ENCODE peak calls at places on chromosomes 12 and 14, in four cellular contexts. One of them, this sample, is unnamed.
A peak's percentile ranks its signal among the peaks of the same experiment; 100 is the strongest.

GRCh38 chr12:47270782-47271664 is 191.3 kb upstream of the AMIGO2 start:
- DNase-seq in K562: no peak
- DNase-seq in HepG2: no peak
- DNase-seq in GM12878: no peak
- DNase-seq in this sample: no peak

GRCh38 chr14:99047436-99048110 is 224.4 kb downstream of the BCL11B start:
- DNase-seq in HepG2: no peak
- DNase-seq in GM12878: no peak
- DNase-seq in K562: no peak
- DNase-seq in this sample: no peak

GRCh38 chr12:105100998-105101397 is 6.5 kb upstream of the WASHC4 start:
- DNase-seq in HepG2: no peak
- DNase-seq in K562: no peak
- DNase-seq in GM12878: no peak
- DNase-seq in this sample: no peak

GRCh38 chr14:37034410-37035285 is 137.8 kb downstream of the SLC25A21 start:
- DNase-seq in K562: no peak
- DNase-seq in GM12878: no peak
- DNase-seq in HepG2: no peak
- DNase-seq in this sample: no peak

GRCh38 chr14:97233319-97233980 is 436.3 kb downstream of the VRK1 start:
- DNase-seq in GM12878: no peak
- DNase-seq in HepG2: no peak
- DNase-seq in K562: no peak
- DNase-seq in this sample: no peak

GRCh38 chr12:21526721-21527345 is 737 bp downstream of the SPX start:
- DNase-seq in K562: no peak
- DNase-seq in HepG2: no peak
- DNase-seq in GM12878: no peak
- DNase-seq in this sample: no peak

GRCh38 chr14:104851896-104852663 is 13.0 kb upstream of the CEP170B start:
- DNase-seq in GM12878: no peak
- DNase-seq in K562: no peak
- DNase-seq in HepG2: no peak
- DNase-seq in this sample: no peak

GRCh38 chr14:104399432-104400155 is 180.0 kb upstream of the C14orf180 start:
- DNase-seq in K562: no peak
- DNase-seq in HepG2: no peak
- DNase-seq in GM12878: no peak
- DNase-seq in this sample: no peak

GRCh38 chr14:92531151-92531873 is 17.7 kb downstream of the RIN3 start:
- DNase-seq in GM12878: no peak
- DNase-seq in HepG2: no peak
- DNase-seq in K562: no peak
- DNase-seq in this sample: no peak

GRCh38 chr12:47795814-47796411 is 22.9 kb downstream of the SLC48A1 start:
- DNase-seq in GM12878: no peak
- DNase-seq in HepG2: no peak
- DNase-seq in K562: no peak
- DNase-seq in this sample: no peak

GRCh38 chr12:65497645-65498044 is 219.2 kb downstream of the MSRB3 start:
- DNase-seq in HepG2: peak; percentile 9
- DNase-seq in K562: no peak
- DNase-seq in GM12878: no peak
- DNase-seq in this sample: no peak

GRCh38 chr14:54348923-54349615 is 47.7 kb upstream of the CDKN3 start:
- DNase-seq in GM12878: no peak
- DNase-seq in K562: no peak
- DNase-seq in HepG2: no peak
- DNase-seq in this sample: no peak

GRCh38 chr14:59208224-59208814 is 19.9 kb downstream of the DAAM1 start:
- DNase-seq in HepG2: no peak
- DNase-seq in K562: no peak
- DNase-seq in GM12878: peak; percentile 65
- DNase-seq in this sample: no peak

GRCh38 chr12:92080390-92081285 is 65.0 kb downstream of the BTG1 start:
- DNase-seq in K562: no peak
- DNase-seq in HepG2: no peak
- DNase-seq in GM12878: no peak
- DNase-seq in this sample: no peak

GRCh38 chr14:90567191-90567590 is 170.4 kb downstream of the CALM1 start:
- DNase-seq in K562: no peak
- DNase-seq in HepG2: no peak
- DNase-seq in GM12878: no peak
- DNase-seq in this sample: no peak

GRCh38 chr12:122732611-122733010 is 2.0 kb upstream of the HCAR1 start:
- DNase-seq in HepG2: no peak
- DNase-seq in K562: no peak
- DNase-seq in GM12878: no peak
- DNase-seq in this sample: no peak

GRCh38 chr14:24513009-24513408 is 4.9 kb upstream of the CMA1 start:
- DNase-seq in GM12878: no peak
- DNase-seq in HepG2: no peak
- DNase-seq in K562: peak; percentile 11
- DNase-seq in this sample: peak; percentile 39

GRCh38 chr14:56811596-56812363 is 1.5 kb upstream of the OTX2 start:
- DNase-seq in HepG2: no peak
- DNase-seq in K562: no peak
- DNase-seq in GM12878: no peak
- DNase-seq in this sample: peak; percentile 53

GRCh38 chr12:31117203-31118011 is 43.7 kb downstream of the DDX11 start:
- DNase-seq in GM12878: no peak
- DNase-seq in HepG2: peak; percentile 12
- DNase-seq in K562: peak; percentile 71
- DNase-seq in this sample: peak; percentile 55

GRCh38 chr12:86367137-86367536 is 110.9 kb upstream of the MGAT4C start:
- DNase-seq in GM12878: no peak
- DNase-seq in HepG2: no peak
- DNase-seq in K562: no peak
- DNase-seq in this sample: no peak

GRCh38 chr12:96445743-96446655 is 43.4 kb upstream of the CFAP54 start:
- DNase-seq in K562: peak; percentile 75
- DNase-seq in GM12878: peak; percentile 53
- DNase-seq in HepG2: no peak
- DNase-seq in this sample: no peak

GRCh38 chr12:124478416-124478815 is 89.0 kb downstream of the NCOR2 start:
- DNase-seq in HepG2: no peak
- DNase-seq in K562: no peak
- DNase-seq in GM12878: no peak
- DNase-seq in this sample: no peak

GRCh38 chr14:90815817-90816662 is at the start of gene TTC7B:
- DNase-seq in HepG2: no peak
- DNase-seq in GM12878: no peak
- DNase-seq in K562: peak; percentile 57
- DNase-seq in this sample: peak; percentile 64

GRCh38 chr12:117134059-117134458 is 34.8 kb upstream of the TESC start:
- DNase-seq in GM12878: no peak
- DNase-seq in K562: no peak
- DNase-seq in HepG2: no peak
- DNase-seq in this sample: no peak

GRCh38 chr12:96233941-96234461 is 39.8 kb downstream of the ELK3 start:
- DNase-seq in K562: no peak
- DNase-seq in HepG2: no peak
- DNase-seq in GM12878: no peak
- DNase-seq in this sample: no peak

GRCh38 chr12:70626180-70626579 is 11.0 kb downstream of the PTPRB start:
- DNase-seq in HepG2: no peak
- DNase-seq in GM12878: no peak
- DNase-seq in K562: no peak
- DNase-seq in this sample: no peak

GRCh38 chr12:113664224-113664681 is 192.6 kb upstream of the LHX5 start:
- DNase-seq in K562: peak; percentile 45
- DNase-seq in HepG2: no peak
- DNase-seq in GM12878: no peak
- DNase-seq in this sample: no peak

GRCh38 chr12:124763594-124763979 is 100.1 kb downstream of the SCARB1 start:
- DNase-seq in HepG2: no peak
- DNase-seq in K562: no peak
- DNase-seq in GM12878: no peak
- DNase-seq in this sample: no peak

GRCh38 chr12:122503147-122503751 is 2.5 kb upstream of the ZCCHC8 start:
- DNase-seq in K562: no peak
- DNase-seq in HepG2: no peak
- DNase-seq in GM12878: no peak
- DNase-seq in this sample: no peak

GRCh38 chr12:47573146-47573659 is 132.6 kb downstream of the RPAP3 start:
- DNase-seq in HepG2: no peak
- DNase-seq in K562: no peak
- DNase-seq in GM12878: no peak
- DNase-seq in this sample: no peak

GRCh38 chr12:34605510-34605887 is 583.2 kb downstream of the ALG10 start:
- DNase-seq in K562: no peak
- DNase-seq in GM12878: no peak
- DNase-seq in HepG2: no peak
- DNase-seq in this sample: no peak

GRCh38 chr12:89307665-89308253 is 44.5 kb downstream of the DUSP6 start:
- DNase-seq in GM12878: no peak
- DNase-seq in HepG2: no peak
- DNase-seq in K562: no peak
- DNase-seq in this sample: no peak

GRCh38 chr12:90943248-90943647 is 11.7 kb downstream of the CCER1 start:
- DNase-seq in GM12878: no peak
- DNase-seq in K562: no peak
- DNase-seq in HepG2: no peak
- DNase-seq in this sample: no peak

GRCh38 chr12:116346222-116346621 is 68.7 kb upstream of the MED13L start:
- DNase-seq in GM12878: no peak
- DNase-seq in HepG2: peak; percentile 18
- DNase-seq in K562: peak; percentile 75
- DNase-seq in this sample: no peak

GRCh38 chr12:52058631-52059324 is 7.5 kb downstream of the NR4A1 start:
- DNase-seq in GM12878: no peak
- DNase-seq in K562: no peak
- DNase-seq in HepG2: no peak
- DNase-seq in this sample: no peak

GRCh38 chr12:63995512-63995911 is 151.0 kb downstream of the SRGAP1 start:
- DNase-seq in GM12878: no peak
- DNase-seq in HepG2: no peak
- DNase-seq in K562: no peak
- DNase-seq in this sample: no peak

GRCh38 chr14:99320105-99320572 is 48.1 kb upstream of the BCL11B start:
- DNase-seq in HepG2: peak; percentile 29
- DNase-seq in GM12878: peak; percentile 39
- DNase-seq in K562: peak; percentile 68
- DNase-seq in this sample: peak; percentile 85

GRCh38 chr14:58898655-58899316 is 261.0 kb downstream of the DACT1 start:
- DNase-seq in K562: no peak
- DNase-seq in HepG2: no peak
- DNase-seq in GM12878: no peak
- DNase-seq in this sample: no peak

DNA sequence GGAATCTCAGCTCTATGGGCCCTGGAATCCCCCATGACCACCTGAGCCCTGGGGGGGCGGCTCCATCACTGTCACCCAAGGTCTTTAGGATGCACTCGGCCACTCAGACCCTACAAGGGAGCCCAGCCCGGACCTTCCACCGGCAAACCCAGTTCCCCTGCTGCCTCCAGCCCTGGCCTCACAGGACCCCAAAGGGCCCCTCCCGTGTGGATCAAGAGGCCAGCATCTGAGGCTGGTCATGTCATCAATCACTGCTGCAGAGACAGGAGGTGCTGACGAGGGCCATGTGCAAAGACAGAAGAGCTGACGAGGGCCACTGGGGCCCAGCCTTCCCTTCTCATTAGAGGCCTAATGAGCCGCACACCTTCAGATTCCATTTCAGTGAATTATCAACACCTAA is 39.0 kb upstream of the SFSWAP start:
- DNase-seq in K562: no peak
- DNase-seq in HepG2: no peak
- DNase-seq in GM12878: no peak
- DNase-seq in this sample: no peak
- TF ChIP-seq CREM in K562: no peak
- TF ChIP-seq CREM in HepG2: no peak
- TF ChIP-seq CREM in GM12878: no peak
- TF ChIP-seq CREM in this sample: no peak

DNA sequence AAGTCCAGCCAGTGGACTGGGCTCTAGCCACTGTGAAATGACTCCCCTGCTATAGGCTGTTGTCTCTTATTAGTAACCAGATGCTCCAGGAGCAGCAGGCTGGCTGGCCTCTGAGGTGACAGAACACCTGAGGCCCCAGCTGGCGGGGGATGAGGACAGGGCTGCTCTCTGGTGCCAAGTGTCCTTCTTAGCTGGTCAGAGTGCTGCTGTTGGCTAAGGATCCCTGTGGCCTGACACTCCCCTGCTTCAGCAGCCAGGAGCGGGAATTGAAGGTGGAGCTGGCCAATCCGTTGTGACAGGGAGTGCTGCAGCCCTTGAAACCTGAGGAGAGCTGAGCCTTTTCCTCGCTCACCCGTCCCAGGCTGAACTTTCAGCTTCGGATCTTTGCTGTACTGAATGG is 30.7 kb downstream of the TMEM229B start:
- DNase-seq in HepG2: no peak
- DNase-seq in GM12878: no peak
- DNase-seq in K562: no peak
- DNase-seq in this sample: peak; percentile 61
- TF ChIP-seq CTCF in HepG2: no peak
- TF ChIP-seq CTCF in GM12878: no peak
- TF ChIP-seq CTCF in K562: no peak
- TF ChIP-seq CTCF in this sample: no peak

DNA sequence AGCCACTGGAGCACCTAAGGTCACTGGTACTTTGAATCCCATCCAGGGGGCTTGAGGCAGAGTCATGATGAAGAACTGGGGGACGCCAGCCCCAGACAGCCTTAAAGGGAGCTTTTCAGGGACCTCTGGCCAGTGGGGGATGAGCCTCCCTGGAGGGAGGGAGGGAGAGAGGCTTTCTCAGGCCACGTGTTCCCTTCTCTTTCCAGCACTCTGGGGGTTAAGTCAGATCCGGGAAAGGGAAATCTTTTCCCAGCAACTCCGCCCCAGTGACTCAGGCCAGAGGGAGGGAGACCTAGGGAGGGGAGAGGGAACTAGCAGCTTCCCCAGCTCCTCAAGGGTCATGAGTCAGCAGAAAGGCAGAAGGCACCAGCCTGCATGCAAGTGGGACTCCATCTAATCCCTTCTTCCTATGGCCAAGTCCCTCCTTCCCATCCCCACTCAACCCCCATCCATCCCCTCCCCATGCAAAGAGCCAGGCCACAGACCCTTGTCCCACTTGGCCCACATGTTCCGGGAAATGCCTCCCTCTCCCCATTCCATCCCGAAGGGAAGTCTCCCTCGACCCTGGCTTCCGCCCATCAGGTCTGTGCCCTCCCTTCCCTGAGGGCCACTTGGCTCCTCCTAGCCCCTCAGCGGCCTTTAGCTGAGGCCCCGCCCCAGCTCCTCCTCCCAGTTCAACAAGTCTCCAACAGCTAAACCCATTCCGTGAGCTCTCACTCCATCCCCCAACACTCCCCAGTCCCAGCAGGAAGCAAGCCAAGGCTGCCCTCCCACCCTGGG is 5.6 kb downstream of the TNFRSF1A start:
- DNase-seq in GM12878: no peak
- DNase-seq in K562: peak; percentile 95
- DNase-seq in HepG2: peak; percentile 94
- DNase-seq in this sample: peak; percentile 95
- TF ChIP-seq CREM in GM12878: no peak
- TF ChIP-seq CREM in K562: peak; percentile 34
- TF ChIP-seq CREM in HepG2: no peak
- TF ChIP-seq CREM in this sample: peak; percentile 52

GRCh38 chr12:78641837-78642423 is 222.6 kb upstream of the SYT1 start:
- DNase-seq in GM12878: no peak
- DNase-seq in HepG2: no peak
- DNase-seq in K562: no peak
- DNase-seq in this sample: no peak
- TF ChIP-seq CTCF in GM12878: no peak
- TF ChIP-seq CTCF in HepG2: no peak
- TF ChIP-seq CTCF in K562: no peak
- TF ChIP-seq CTCF in this sample: no peak

This sample was measured in WTC11.